ENCODE peak calls at places on chromosomes 6 and 20, in seven cellular contexts. I, Z, D, H, K, W and C are unnamed samples. For H3K4me1, the result is how much of the 10 kb centered on the place peaks cover.

GRCh38 chr6:109644131-109644530 is 46.9 kb downstream of the AK9 start:
- DNase-seq in I (no peak), Z (no peak), D (no peak), H (no peak), K (no peak), W (no peak), C (no peak)

GRCh38 chr6:138545621-138545980 is 46.3 kb upstream of the NHSL1 start:
- DNase-seq in I (no peak), Z (peak), D (peak), H (no peak), K (peak), W (peak), C (no peak)

GRCh38 chr6:163751032-163751525 is 336.6 kb downstream of the QKI start:
- DNase-seq in I (no peak), Z (no peak), D (no peak), H (no peak), K (no peak), W (no peak), C (no peak)

GRCh38 chr6:156618600-156619205 is 158.5 kb upstream of the ARID1B start:
- DNase-seq in I (no peak), Z (no peak), D (no peak), H (no peak), K (no peak), W (no peak), C (no peak)

GRCh38 chr20:10282930-10283556 is 64.4 kb downstream of the SNAP25 start:
- DNase-seq in I (no peak), Z (no peak), D (no peak), H (no peak), K (no peak), W (no peak), C (no peak)

GRCh38 chr20:15799871-15800270 is 773.4 kb downstream of the KIF16B start:
- DNase-seq in I (no peak), Z (no peak), D (no peak), H (no peak), K (no peak), W (no peak), C (no peak)

GRCh38 chr6:13454286-13455221 is 32.8 kb downstream of the GFOD1 start:
- DNase-seq in I (no peak), Z (no peak), D (no peak), H (peak), K (peak), W (peak), C (peak)

GRCh38 chr6:148263010-148263409 is 79.6 kb upstream of the SASH1 start:
- DNase-seq in I (peak), Z (no peak), D (no peak), H (no peak), K (no peak), W (no peak), C (no peak)

GRCh38 chr6:159926542-159927203 is 35.9 kb downstream of the MAS1 start:
- DNase-seq in I (no peak), Z (no peak), D (no peak), H (no peak), K (no peak), W (no peak), C (no peak)

GRCh38 chr6:31293343-31293742 is 21.5 kb upstream of the HLA-C start:
- DNase-seq in I (no peak), Z (no peak), D (no peak), H (no peak), K (no peak), W (no peak), C (no peak)

GRCh38 chr6:47407295-47408281 is 70.0 kb upstream of the CD2AP start:
- DNase-seq in I (no peak), Z (no peak), D (no peak), H (no peak), K (no peak), W (no peak), C (no peak)

GRCh38 chr6:169898788-169899480 is 147.5 kb downstream of the ERMARD start:
- DNase-seq in I (no peak), Z (no peak), D (peak), H (no peak), K (no peak), W (no peak), C (no peak)

GRCh38 chr20:9203081-9203447 is 134.2 kb downstream of the PLCB4 start:
- DNase-seq in I (no peak), Z (no peak), D (no peak), H (no peak), K (no peak), W (no peak), C (no peak)

GRCh38 chr6:93300661-93301060 is 118.7 kb downstream of the EPHA7 start:
- DNase-seq in I (no peak), Z (no peak), D (no peak), H (no peak), K (no peak), W (no peak), C (no peak)

GRCh38 chr20:62808211-62808865 is 3.7 kb downstream of the OGFR start:
- DNase-seq in I (no peak), Z (peak), D (peak), H (peak), K (peak), W (peak), C (peak)

GRCh38 chr6:29376003-29376402 is 912 bp upstream of the OR12D3 start:
- DNase-seq in I (no peak), Z (no peak), D (no peak), H (no peak), K (no peak), W (no peak), C (no peak)

GRCh38 chr20:1469925-1470571 is 3.4 kb upstream of the NSFL1C start:
- DNase-seq in I (peak), Z (peak), D (peak), H (no peak), K (peak), W (peak), C (no peak)

GRCh38 chr6:21457647-21458046 is 135.9 kb upstream of the SOX4 start:
- DNase-seq in I (no peak), Z (no peak), D (no peak), H (no peak), K (no peak), W (no peak), C (no peak)
- H3K4me1 ChIP-seq in I (under half), Z (under half), D (under half), H (under half), K (under half), W (under half), C (under half)

DNA sequence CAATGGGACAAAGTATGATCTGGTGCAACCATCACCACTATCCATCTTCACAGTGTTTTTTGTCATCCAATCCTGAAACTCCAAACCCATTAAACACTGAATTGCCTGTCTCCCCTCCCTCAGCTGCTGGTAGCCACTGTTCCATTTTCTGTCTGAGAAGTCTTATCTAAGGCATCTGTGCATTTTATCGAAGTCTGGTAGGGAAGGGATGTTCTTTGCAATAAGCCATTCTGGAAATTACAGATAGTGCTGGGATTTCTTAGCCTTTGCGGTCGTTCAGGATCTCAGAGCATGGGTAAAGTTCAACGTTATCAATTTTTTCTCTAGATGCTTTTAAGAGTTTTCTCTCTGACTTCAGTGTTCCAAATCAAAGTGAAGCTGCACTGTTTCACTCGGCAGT is 24.1 kb downstream of the KIF25 start:
- DNase-seq in I (no peak), Z (no peak), D (no peak), H (no peak), K (no peak), W (no peak), C (no peak)
- H3K4me1 ChIP-seq in I (under half), Z (under half), D (under half), H (under half), K (under half), W (under half), C (under half)

DNA sequence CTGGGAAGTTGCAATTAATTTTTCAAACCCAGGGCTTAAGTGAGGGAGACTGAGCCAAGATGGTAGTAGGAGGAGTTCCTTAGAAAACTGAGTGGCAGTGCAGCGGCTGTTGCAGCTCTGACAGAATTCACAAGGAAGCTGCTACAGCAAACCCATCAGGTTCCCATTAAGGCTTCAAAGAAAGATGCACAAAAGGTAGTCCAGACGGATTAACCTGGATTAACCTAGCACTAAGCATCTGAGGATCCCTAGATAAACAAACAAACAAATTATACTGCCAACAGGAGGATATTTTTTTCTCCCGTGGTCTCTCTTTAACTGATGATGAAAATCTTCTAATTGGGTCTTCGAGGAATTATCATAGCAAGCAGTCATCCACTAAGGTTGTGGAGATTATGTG is 5.2 kb downstream of the TENT5A start:
- DNase-seq in I (no peak), Z (no peak), D (no peak), H (no peak), K (no peak), W (no peak), C (no peak)
- H3K4me1 ChIP-seq in I (under half), Z (under half), D (under half), H (under half), K (under half), W (under half), C (under half)

GRCh38 chr6:22153384-22154158 is 143.3 kb downstream of the PRL start:
- DNase-seq in I (no peak), Z (no peak), D (no peak), H (no peak), K (no peak), W (no peak), C (no peak)
- H3K4me1 ChIP-seq in I (under half), Z (under half), D (under half), H (under half), K (under half), W (under half), C (under half)

GRCh38 chr20:17587148-17587547 is 17.3 kb downstream of the DSTN start:
- DNase-seq in I (no peak), Z (no peak), D (no peak), H (no peak), K (no peak), W (no peak), C (no peak)
- H3K4me1 ChIP-seq in I (under half), Z (under half), D (under half), H (under half), K (under half), W (half or more), C (under half)

DNA sequence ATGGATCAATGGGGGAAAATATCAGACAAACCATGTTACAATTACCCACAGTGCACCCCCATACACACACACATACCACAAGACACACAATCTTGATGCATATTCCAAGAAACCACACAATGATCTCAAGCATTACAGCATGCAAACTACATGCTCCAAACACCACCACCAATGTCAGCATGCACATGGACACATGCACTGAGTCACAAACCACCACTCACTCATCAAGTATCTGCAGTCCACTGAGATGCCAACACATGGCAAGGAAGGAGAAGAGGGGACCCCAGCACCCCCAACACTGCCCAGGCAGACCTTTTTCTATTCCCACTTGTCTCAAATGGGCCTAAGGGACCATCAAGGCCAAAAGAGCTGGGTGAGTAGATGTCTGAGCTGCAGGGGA is 91.6 kb downstream of the PREX1 start:
- DNase-seq in I (no peak), Z (no peak), D (no peak), H (no peak), K (no peak), W (no peak), C (no peak)
- H3K4me1 ChIP-seq in I (under half), Z (under half), D (under half), H (under half), K (under half), W (under half), C (under half)